ENCODE peak calls at places on chromosomes 2 and 18, in five cellular contexts. T is HepG2, Z is HCT116, B is K562, S is endothelial cell of umbilical vein. C is an unnamed sample.

GRCh38 chr18:12765127-12765526 is 62.3 kb downstream of the PSMG2 start:
- DNase-seq in T (no peak), Z (no peak), B (no peak), S (no peak), C (no peak)

GRCh38 chr2:11123856-11124759 is 31.2 kb upstream of the SLC66A3 start:
- DNase-seq in T (peak), Z (peak), B (peak), S (peak), C (no peak)

GRCh38 chr2:224990717-224991116 is 51.6 kb downstream of the DOCK10 start:
- DNase-seq in T (no peak), Z (no peak), B (no peak), S (no peak), C (no peak)

GRCh38 chr2:122210898-122211605 is 455.6 kb downstream of the TSN start:
- DNase-seq in T (no peak), Z (no peak), B (no peak), S (no peak), C (no peak)

GRCh38 chr2:145874466-145874865 is 1354.5 kb upstream of the ZEB2 start:
- DNase-seq in T (no peak), Z (no peak), B (no peak), S (peak), C (no peak)

GRCh38 chr2:150812664-150813408 is 325.4 kb upstream of the RND3 start:
- DNase-seq in T (no peak), Z (no peak), B (no peak), S (no peak), C (no peak)

GRCh38 chr2:162317910-162318279 is 589 bp downstream of the IFIH1 start:
- DNase-seq in T (no peak), Z (no peak), B (peak), S (peak), C (no peak)

GRCh38 chr2:56030062-56030461 is 106.5 kb upstream of the EFEMP1 start:
- DNase-seq in T (no peak), Z (no peak), B (no peak), S (no peak), C (no peak)

GRCh38 chr18:76390452-76391035 is 104.5 kb downstream of the ZNF516 start:
- DNase-seq in T (no peak), Z (no peak), B (peak), S (no peak), C (no peak)

GRCh38 chr2:85577386-85578242 is at the start of gene VAMP8:
- DNase-seq in T (peak), Z (peak), B (peak), S (peak), C (no peak)

GRCh38 chr2:217420868-217421267 is 561.0 kb upstream of the TNP1 start:
- DNase-seq in T (no peak), Z (no peak), B (no peak), S (no peak), C (no peak)

GRCh38 chr2:72134997-72135800 is 12.5 kb downstream of the CYP26B1 start:
- DNase-seq in T (no peak), Z (no peak), B (no peak), S (no peak), C (no peak)

GRCh38 chr2:66565291-66565690 is 130.4 kb downstream of the MEIS1 start:
- DNase-seq in T (no peak), Z (no peak), B (no peak), S (no peak), C (no peak)

GRCh38 chr18:72174972-72175649 is 369.0 kb downstream of the CBLN2 start:
- DNase-seq in T (no peak), Z (no peak), B (no peak), S (no peak), C (no peak)

GRCh38 chr2:105714141-105714540 is 30.6 kb upstream of the NCK2 start:
- DNase-seq in T (no peak), Z (no peak), B (no peak), S (no peak), C (no peak)

DNA sequence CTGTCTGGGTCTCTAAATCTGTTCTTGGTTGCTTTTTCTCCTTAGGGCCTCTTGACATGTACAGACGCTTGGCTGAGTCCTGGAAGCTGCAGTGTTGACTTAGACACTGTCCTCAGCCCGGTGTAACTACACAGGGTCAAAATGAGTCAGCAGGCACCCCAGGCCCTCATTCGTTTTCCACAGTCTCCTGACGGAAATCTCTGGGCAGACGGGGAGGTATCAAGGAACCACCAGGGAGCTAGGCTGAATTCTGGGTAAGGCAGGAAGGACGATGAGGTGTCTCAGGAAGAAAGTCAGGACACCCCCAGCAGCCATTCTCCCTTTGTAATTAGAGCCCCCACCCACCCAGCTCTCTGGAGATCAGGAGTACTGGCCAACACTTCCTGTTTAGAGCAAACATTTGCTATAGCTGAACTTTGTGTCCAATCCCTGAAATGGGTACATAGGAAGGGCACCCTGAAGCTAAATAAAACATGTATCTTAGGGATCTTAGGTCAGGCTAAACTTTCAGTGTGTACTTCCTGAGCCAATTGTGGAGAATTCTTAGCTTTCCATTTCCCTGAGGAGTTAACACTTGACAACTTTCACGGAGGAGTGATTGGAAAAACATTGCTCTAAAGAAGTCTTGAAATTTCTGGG is 23.9 kb upstream of the EPAS1 start:
- DNase-seq in T (no peak), Z (no peak), B (no peak), S (peak), C (no peak)
- H3K4me3 ChIP-seq in T (peak), Z (no peak), B (no peak), S (no peak), C (no peak)

GRCh38 chr18:35060092-35060491 is 18.9 kb downstream of the MAPRE2 start:
- DNase-seq in T (no peak), Z (no peak), B (no peak), S (no peak), C (no peak)
- TF ChIP-seq EZH2 in T (no peak), Z (no peak), B (no peak), S (no peak), C (no peak)

GRCh38 chr2:157443795-157444642 is at the start of gene CYTIP:
- DNase-seq in T (no peak), Z (no peak), B (peak), S (no peak), C (no peak)
- TF ChIP-seq POLR2AphosphoS5 in T (no peak), Z (no peak), B (no peak), S (no peak), C (no peak)

GRCh38 chr2:38374978-38375377 is 2.1 kb downstream of the ATL2 start:
- DNase-seq in T (no peak), Z (no peak), B (peak), S (peak), C (no peak)
- H3K4me3 ChIP-seq in T (peak), Z (peak), B (peak), S (peak), C (peak)

DNA sequence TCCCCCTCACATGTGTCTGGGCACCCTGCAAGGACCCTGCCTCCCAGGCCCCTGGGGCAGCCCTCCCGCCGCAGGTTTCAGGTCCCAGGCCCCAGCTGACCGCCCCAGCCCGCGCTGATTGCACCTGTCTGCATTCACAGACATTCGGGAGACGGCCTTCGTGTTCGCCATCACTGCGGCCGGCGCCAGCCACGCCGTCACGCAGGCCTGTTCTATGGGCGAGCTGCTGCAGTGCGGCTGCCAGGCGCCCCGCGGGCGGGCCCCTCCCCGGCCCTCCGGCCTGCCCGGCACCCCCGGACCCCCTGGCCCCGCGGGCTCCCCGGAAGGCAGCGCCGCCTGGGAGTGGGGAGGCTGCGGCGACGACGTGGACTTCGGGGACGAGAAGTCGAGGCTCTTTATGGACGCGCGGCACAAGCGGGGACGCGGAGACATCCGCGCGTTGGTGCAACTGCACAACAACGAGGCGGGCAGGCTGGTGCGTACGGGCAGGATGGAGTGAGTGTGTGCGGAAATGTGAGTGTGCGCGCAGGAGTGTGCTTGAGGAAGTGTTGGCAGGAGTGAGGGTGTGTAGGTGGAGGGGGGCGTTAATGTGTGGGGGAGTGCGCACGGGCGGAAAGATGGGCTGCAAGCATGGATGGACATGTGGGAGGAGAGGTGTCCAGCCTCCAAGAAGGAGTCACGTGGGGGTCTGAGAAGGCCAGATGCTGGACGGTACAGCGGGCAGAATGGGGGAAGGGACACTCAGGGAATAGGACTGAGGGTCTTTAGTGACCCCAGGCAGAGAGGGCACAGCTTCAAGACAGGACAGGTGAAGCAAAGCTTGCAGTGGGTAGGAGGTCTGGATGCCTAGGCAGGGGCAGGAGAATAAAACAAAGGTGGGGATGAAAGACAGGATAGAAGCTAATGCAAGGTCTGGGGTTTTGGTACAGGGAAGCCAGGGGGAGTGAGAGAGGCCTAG is 9.0 kb upstream of the WNT10A start:
- DNase-seq in T (no peak), Z (no peak), B (no peak), S (no peak), C (no peak)
- TF ChIP-seq EZH2 in T (peak), Z (no peak), B (no peak), S (peak), C (no peak)

GRCh38 chr2:12896283-12897014 is 179.7 kb downstream of the TRIB2 start:
- DNase-seq in T (no peak), Z (no peak), B (no peak), S (no peak), C (no peak)
- TF ChIP-seq POLR2AphosphoS5 in T (no peak), Z (no peak), B (no peak), S (no peak), C (no peak)

C was measured in SK-N-MC.